ENCODE peak calls at places on chromosome 10, in nine cellular contexts. F, P, Q, J, Y, D, X, R and C are unnamed samples.

GRCh38 chr10:3763035-3763456 is 22.0 kb downstream of the KLF6 start:
- DNase-seq in F (peak; percentile 90), P (no peak), Q (no peak), J (no peak), Y (no peak), D (no peak), X (peak; percentile 51), R (no peak), C (no peak)

GRCh38 chr10:46560381-46560780 is 3.9 kb upstream of the GPRIN2 start:
- DNase-seq in F (no peak), P (no peak), Q (no peak), J (no peak), Y (no peak), D (peak; percentile 1), X (no peak), R (no peak), C (no peak)

GRCh38 chr10:1698185-1698584 is 39.1 kb downstream of the ADARB2 start:
- DNase-seq in F (no peak), P (no peak), Q (no peak), J (no peak), Y (no peak), D (no peak), X (no peak), R (no peak), C (no peak)

GRCh38 chr10:80292607-80293239 is 3.3 kb upstream of the MAT1A start:
- DNase-seq in F (no peak), P (no peak), Q (no peak), J (no peak), Y (no peak), D (no peak), X (no peak), R (no peak), C (no peak)

GRCh38 chr10:124917168-124917938 is 24.6 kb upstream of the ZRANB1 start:
- DNase-seq in F (peak; percentile 60), P (no peak), Q (no peak), J (no peak), Y (peak; percentile 20), D (peak; percentile 37), X (peak; percentile 72), R (no peak), C (peak; percentile 63)

GRCh38 chr10:70715853-70716795 is 43.8 kb downstream of the ADAMTS14 start:
- DNase-seq in F (peak; percentile 5), P (peak; percentile 20), Q (no peak), J (peak; percentile 56), Y (peak; percentile 94), D (no peak), X (peak; percentile 23), R (peak; percentile 23), C (peak; percentile 54)

GRCh38 chr10:1486841-1487240 is 250.5 kb downstream of the ADARB2 start:
- DNase-seq in F (no peak), P (no peak), Q (no peak), J (no peak), Y (no peak), D (no peak), X (no peak), R (no peak), C (no peak)

GRCh38 chr10:125014984-125015944 is 73.3 kb downstream of the ZRANB1 start:
- DNase-seq in F (no peak), P (no peak), Q (no peak), J (no peak), Y (no peak), D (no peak), X (no peak), R (no peak), C (no peak)

GRCh38 chr10:71351087-71351486 is 32.0 kb downstream of the SLC29A3 start:
- DNase-seq in F (no peak), P (no peak), Q (no peak), J (no peak), Y (peak; percentile 89), D (no peak), X (no peak), R (no peak), C (no peak)

GRCh38 chr10:31871266-31871887 is 57.3 kb downstream of the ARHGAP12 start:
- DNase-seq in F (no peak), P (no peak), Q (no peak), J (no peak), Y (peak; percentile 3), D (no peak), X (no peak), R (no peak), C (no peak)